ENCODE peak calls at places on chromosomes 11 and 22, in ten cellular contexts. T, J, S, V, U, N, P, K, X and C are unnamed samples. For H3K4me1, the result is how much of the 10 kb centered on the place peaks cover.

GRCh38 chr22:20201837-20202392 is 51.1 kb upstream of the CCDC188 start:
- DNase-seq in T (no peak), J (no peak), S (no peak), V (no peak), U (no peak), N (no peak), P (no peak), K (no peak), X (no peak), C (no peak)

GRCh38 chr11:62573006-62573591 is 592 bp downstream of the EEF1G start:
- DNase-seq in T (peak), J (peak), S (no peak), V (no peak), U (peak), N (peak), P (peak), K (no peak), X (no peak), C (no peak)

GRCh38 chr11:9847636-9848035 is 183.8 kb downstream of the SWAP70 start:
- DNase-seq in T (no peak), J (no peak), S (no peak), V (no peak), U (no peak), N (no peak), P (no peak), K (no peak), X (peak), C (no peak)

GRCh38 chr22:24996420-24996952 is 44.0 kb downstream of the KIAA1671 start:
- DNase-seq in T (no peak), J (peak), S (no peak), V (no peak), U (peak), N (no peak), P (no peak), K (no peak), X (peak), C (no peak)

GRCh38 chr22:35538801-35539321 is 1.8 kb upstream of the RASD2 start:
- DNase-seq in T (peak), J (no peak), S (no peak), V (no peak), U (peak), N (no peak), P (no peak), K (no peak), X (no peak), C (no peak)

GRCh38 chr22:17773606-17774205 is 563 bp downstream of the BID start:
- DNase-seq in T (peak), J (peak), S (no peak), V (peak), U (no peak), N (peak), P (peak), K (peak), X (peak), C (no peak)

GRCh38 chr11:103624708-103625623 is 411.5 kb upstream of the DDI1 start:
- DNase-seq in T (no peak), J (no peak), S (peak), V (no peak), U (no peak), N (no peak), P (no peak), K (no peak), X (peak), C (no peak)

GRCh38 chr22:44701824-44702478 is at the start of gene PRR5:
- DNase-seq in T (peak), J (peak), S (peak), V (peak), U (peak), N (peak), P (peak), K (peak), X (peak), C (peak)

GRCh38 chr22:45511847-45512261 is 9.2 kb downstream of the FBLN1 start:
- DNase-seq in T (no peak), J (peak), S (no peak), V (peak), U (peak), N (peak), P (peak), K (peak), X (peak), C (peak)

GRCh38 chr11:36540998-36541397 is 26.8 kb upstream of the RAG1 start:
- DNase-seq in T (peak), J (peak), S (no peak), V (peak), U (peak), N (peak), P (peak), K (peak), X (peak), C (peak)

GRCh38 chr11:12390258-12390657 is 12.9 kb downstream of the PARVA start:
- DNase-seq in T (no peak), J (no peak), S (no peak), V (no peak), U (no peak), N (no peak), P (no peak), K (no peak), X (no peak), C (no peak)

GRCh38 chr11:1750481-1750839 is at the start of gene IFITM10:
- DNase-seq in T (no peak), J (no peak), S (no peak), V (no peak), U (peak), N (peak), P (no peak), K (peak), X (no peak), C (peak)

GRCh38 chr11:72727521-72727920 is 24.7 kb downstream of the ARAP1 start:
- DNase-seq in T (no peak), J (no peak), S (no peak), V (no peak), U (no peak), N (no peak), P (no peak), K (no peak), X (no peak), C (peak)
- H3K4me1 ChIP-seq in T (under half), J (under half), S (under half), V (under half), U (under half), N (under half), P (under half), K (under half), X (under half), C (under half)

GRCh38 chr11:75537740-75538139 is 12.0 kb upstream of the GDPD5 start:
- DNase-seq in T (no peak), J (no peak), S (no peak), V (no peak), U (no peak), N (no peak), P (no peak), K (no peak), X (no peak), C (no peak)
- H3K27ac ChIP-seq in T (no peak), J (no peak), S (no peak), V (no peak), U (no peak), N (no peak), P (no peak), K (no peak), X (no peak), C (no peak)

DNA sequence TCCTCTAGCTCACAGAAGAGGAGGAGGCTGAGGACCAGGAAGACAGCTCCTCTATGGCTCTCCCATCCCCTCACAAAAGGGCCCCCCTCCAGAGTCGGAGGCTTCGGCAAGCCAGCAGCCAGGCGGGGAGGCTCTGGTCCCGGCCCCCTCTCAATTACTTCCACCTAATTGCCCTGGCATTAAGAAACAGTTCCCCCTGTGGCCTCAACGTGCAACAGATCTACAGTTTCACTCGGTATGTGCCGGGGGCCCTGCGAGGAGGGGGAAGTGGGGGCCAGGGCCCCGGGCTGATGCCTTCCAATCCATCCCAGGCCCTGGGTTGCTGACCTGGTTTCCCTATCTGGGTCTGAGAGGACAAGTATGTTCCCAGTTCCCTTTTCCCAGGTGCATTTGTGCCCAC is 7.9 kb downstream of the FOXR1 start:
- DNase-seq in T (no peak), J (no peak), S (no peak), V (no peak), U (no peak), N (no peak), P (no peak), K (no peak), X (no peak), C (no peak)
- TF ChIP-seq CTCF in T (peak), J (no peak), S (no peak), V (no peak), U (no peak), N (no peak), P (no peak), K (no peak), X (no peak), C (no peak)

DNA sequence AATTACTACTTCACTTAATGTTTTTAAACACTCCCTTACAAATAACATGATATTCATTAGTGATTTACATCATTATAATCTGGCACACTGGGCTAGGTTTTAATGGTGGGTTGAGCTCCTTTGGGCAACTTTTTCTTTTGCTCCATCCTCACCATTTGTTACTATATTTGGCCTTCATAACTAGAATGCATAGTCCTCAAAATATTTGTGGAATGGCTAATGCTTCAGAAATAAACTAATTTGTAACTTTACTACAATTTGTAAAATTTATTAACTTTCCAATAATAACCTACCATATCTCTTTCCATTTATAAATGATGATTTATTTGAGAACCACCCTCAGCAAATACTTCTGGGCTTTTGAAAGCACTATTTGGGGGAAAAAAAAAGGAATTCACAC is 79.7 kb downstream of the LARGE2 start:
- DNase-seq in T (no peak), J (no peak), S (no peak), V (no peak), U (no peak), N (no peak), P (no peak), K (no peak), X (no peak), C (no peak)
- H3K4me1 ChIP-seq in T (under half), J (under half), S (under half), V (under half), U (under half), N (under half), P (under half), K (under half), X (under half), C (under half)

GRCh38 chr11:113895367-113896155 is 9.0 kb upstream of the HTR3B start:
- DNase-seq in T (no peak), J (no peak), S (no peak), V (no peak), U (no peak), N (no peak), P (peak), K (no peak), X (no peak), C (no peak)
- H3K27ac ChIP-seq in T (no peak), J (no peak), S (no peak), V (no peak), U (no peak), N (no peak), P (peak), K (no peak), X (no peak), C (no peak)